ENCODE peak calls at places on chromosomes 13 and 19, in eight cellular contexts. S is activated T-cell treated with anti-CD3 and anti-CD28 coated beads, Interleukin-2, amount 50 U/mL, for 1 hour; E is HEK293T; C is hypothalamus; O is nephron progenitor cell; V is NCI-H345; Y is neuronal stem cell; G is activated CD4-positive, alpha-beta T cell treated with anti-CD3 and anti-CD28 coated beads for 48 hours. Q is an unnamed sample.

GRCh38 chr13:110450941-110451340 is 110.6 kb downstream of the RAB20 start:
- DNase-seq in Y (no peak), S (no peak), C (no peak), G (no peak), O (no peak), V (no peak), E (no peak), Q (peak; percentile 65)

GRCh38 chr19:41546386-41546789 is 29.6 kb upstream of the CEACAM21 start:
- DNase-seq in C (no peak), S (no peak), G (no peak), O (no peak), Y (no peak), E (no peak), V (no peak), Q (no peak)

GRCh38 chr19:4583961-4584669 is 24.6 kb upstream of the SEMA6B start:
- DNase-seq in V (peak; percentile 10), G (peak; percentile 53), S (no peak), E (peak; percentile 77), O (peak; percentile 82), C (no peak), Y (peak; percentile 71), Q (no peak)

GRCh38 chr13:110915874-110916670 is 1.2 kb upstream of the ANKRD10 start:
- DNase-seq in S (no peak), E (no peak), G (no peak), V (no peak), C (no peak), O (no peak), Y (no peak), Q (peak; percentile 66)

GRCh38 chr13:90201198-90201597 is 1146.3 kb upstream of the MIR17HG start:
- DNase-seq in C (no peak), S (no peak), O (peak; percentile 5), Y (no peak), G (no peak), E (no peak), V (no peak), Q (peak; percentile 17)

GRCh38 chr19:48393559-48394330 is at the start of gene GRIN2D:
- DNase-seq in V (peak; percentile 19), S (peak; percentile 38), G (no peak), C (no peak), E (peak; percentile 46), Y (no peak), O (peak; percentile 71), Q (no peak)

GRCh38 chr13:112775791-112776279 is 86.0 kb downstream of the ATP11A start:
- DNase-seq in Y (no peak), C (no peak), E (no peak), V (no peak), O (no peak), G (no peak), S (no peak), Q (peak; percentile 30)

GRCh38 chr19:34428549-34429285 is 536 bp downstream of the UBA2 start:
- DNase-seq in E (peak; percentile 42), Y (peak; percentile 15), G (peak; percentile 53), O (no peak), V (peak; percentile 68), C (peak; percentile 47), S (no peak), Q (peak; percentile 42)

GRCh38 chr19:28492201-28492600 is 720.8 kb downstream of the UQCRFS1 start:
- DNase-seq in G (no peak), C (no peak), Y (no peak), V (no peak), E (no peak), O (no peak), S (no peak), Q (no peak)

GRCh38 chr13:99357920-99358319 is 50.7 kb upstream of the GPR183 start:
- DNase-seq in G (peak; percentile 53), C (no peak), V (no peak), Y (no peak), O (no peak), S (no peak), E (no peak), Q (no peak)

GRCh38 chr13:41608779-41609178 is 151.4 kb downstream of the RGCC start:
- DNase-seq in E (no peak), O (no peak), G (no peak), Y (no peak), V (no peak), C (no peak), S (no peak), Q (no peak)

GRCh38 chr13:94713556-94714182 is 1.3 kb upstream of the SOX21 start:
- DNase-seq in O (no peak), Y (no peak), G (no peak), S (no peak), C (peak; percentile 30), V (no peak), E (no peak), Q (no peak)

GRCh38 chr19:9668544-9668943 is 6.4 kb downstream of the ZNF562 start:
- DNase-seq in C (no peak), O (no peak), V (no peak), E (no peak), G (no peak), Y (no peak), S (no peak), Q (no peak)

GRCh38 chr19:388691-389090 is 20.3 kb downstream of the C2CD4C start:
- DNase-seq in O (no peak), Y (no peak), C (no peak), E (no peak), V (no peak), G (no peak), S (no peak), Q (no peak)

GRCh38 chr13:31038834-31039552 is 106.5 kb downstream of the TEX26 start:
- DNase-seq in Y (no peak), C (no peak), G (peak; percentile 41), E (no peak), S (no peak), V (no peak), O (no peak), Q (peak; percentile 77)

GRCh38 chr19:33005440-33005839 is 33.4 kb downstream of the FAAP24 start:
- DNase-seq in V (peak; percentile 93), S (no peak), G (no peak), C (no peak), Y (no peak), O (no peak), E (no peak), Q (no peak)